ENCODE peak calls at places on chromosome 14, in seven cellular contexts. X is mucosa of descending colon, Z is lower leg skin, I is AG04450, P is heart right ventricle, S is GM20000, G is adrenal gland. F is an unnamed sample.

GRCh38 chr14:92663049-92663448 is 85.4 kb downstream of the LGMN start:
- DNase-seq in X (no peak), Z (no peak), I (no peak), P (no peak), S (no peak), G (no peak), F (no peak)

GRCh38 chr14:53016491-53016890 is 65.6 kb upstream of the FERMT2 start:
- DNase-seq in X (no peak), Z (no peak), I (no peak), P (no peak), S (no peak), G (no peak), F (no peak)

GRCh38 chr14:88016768-88017167 is 11.8 kb downstream of the GPR65 start:
- DNase-seq in X (no peak), Z (no peak), I (no peak), P (no peak), S (no peak), G (no peak), F (no peak)

GRCh38 chr14:21703357-21704339 is 30.0 kb upstream of the OR4E1 start:
- DNase-seq in X (no peak), Z (no peak), I (no peak), P (no peak), S (no peak), G (no peak), F (no peak)

GRCh38 chr14:32397871-32398640 is 69.0 kb downstream of the AKAP6 start:
- DNase-seq in X (no peak), Z (no peak), I (no peak), P (no peak), S (no peak), G (no peak), F (no peak)

GRCh38 chr14:22497671-22498093 is 91.3 kb downstream of the DAD1 start:
- DNase-seq in X (no peak), Z (no peak), I (no peak), P (no peak), S (no peak), G (no peak), F (no peak)

GRCh38 chr14:100769035-100769939 is 42.6 kb downstream of the DLK1 start:
- DNase-seq in X (no peak), Z (peak), I (no peak), P (no peak), S (no peak), G (no peak), F (no peak)

GRCh38 chr14:100688598-100689499 is 37.8 kb upstream of the DLK1 start:
- DNase-seq in X (no peak), Z (no peak), I (peak), P (no peak), S (no peak), G (no peak), F (no peak)

GRCh38 chr14:32940066-32940651 is 1.5 kb downstream of the NPAS3 start:
- DNase-seq in X (peak), Z (no peak), I (no peak), P (no peak), S (no peak), G (peak), F (peak)

GRCh38 chr14:85535916-85536834 is 6.2 kb downstream of the FLRT2 start:
- DNase-seq in X (peak), Z (no peak), I (no peak), P (no peak), S (no peak), G (peak), F (no peak)

GRCh38 chr14:59354666-59355065 is 110.5 kb downstream of the GPR135 start:
- DNase-seq in X (no peak), Z (no peak), I (peak), P (no peak), S (no peak), G (no peak), F (no peak)

GRCh38 chr14:91348861-91349465 is 68.7 kb downstream of the CCDC88C start:
- DNase-seq in X (no peak), Z (no peak), I (no peak), P (no peak), S (no peak), G (no peak), F (no peak)

GRCh38 chr14:91173867-91174266 is 60.0 kb downstream of the DGLUCY start:
- DNase-seq in X (no peak), Z (no peak), I (no peak), P (no peak), S (no peak), G (no peak), F (no peak)

GRCh38 chr14:95527392-95528002 is 7.4 kb upstream of the GLRX5 start:
- DNase-seq in X (peak), Z (peak), I (no peak), P (no peak), S (peak), G (peak), F (peak)

GRCh38 chr14:21686468-21686867 is 12.8 kb upstream of the OR4E1 start:
- DNase-seq in X (no peak), Z (no peak), I (no peak), P (no peak), S (no peak), G (no peak), F (no peak)

GRCh38 chr14:103748539-103748867 is 32.9 kb downstream of the ZFYVE21 start:
- DNase-seq in X (no peak), Z (no peak), I (no peak), P (no peak), S (no peak), G (no peak), F (no peak)

GRCh38 chr14:75993567-75994041 is 8.0 kb downstream of the IFT43 start:
- DNase-seq in X (no peak), Z (no peak), I (no peak), P (no peak), S (no peak), G (no peak), F (no peak)

GRCh38 chr14:54683882-54684794 is 117.2 kb downstream of the SAMD4A start:
- DNase-seq in X (peak), Z (peak), I (peak), P (peak), S (no peak), G (no peak), F (no peak)

GRCh38 chr14:69493038-69493437 is 8.5 kb downstream of the PLEKHD1 start:
- DNase-seq in X (no peak), Z (no peak), I (no peak), P (no peak), S (peak), G (no peak), F (no peak)

GRCh38 chr14:53278602-53279506 is 125.7 kb upstream of the DDHD1 start:
- DNase-seq in X (no peak), Z (no peak), I (peak), P (no peak), S (no peak), G (no peak), F (no peak)

GRCh38 chr14:68548194-68549056 is 244.4 kb downstream of the ZFP36L1 start:
- DNase-seq in X (peak), Z (peak), I (peak), P (peak), S (no peak), G (peak), F (no peak)

GRCh38 chr14:33932526-33933292 is 18.2 kb downstream of the EGLN3 start:
- DNase-seq in X (no peak), Z (no peak), I (no peak), P (no peak), S (no peak), G (no peak), F (no peak)

GRCh38 chr14:41925409-41925808 is 318.7 kb downstream of the LRFN5 start:
- DNase-seq in X (no peak), Z (no peak), I (no peak), P (no peak), S (no peak), G (no peak), F (no peak)

GRCh38 chr14:20630340-20631022 is 11.0 kb downstream of the OR6S1 start:
- DNase-seq in X (peak), Z (no peak), I (no peak), P (no peak), S (peak), G (no peak), F (peak)

GRCh38 chr14:87813691-87814090 is 179.3 kb downstream of the GALC start:
- DNase-seq in X (no peak), Z (no peak), I (no peak), P (no peak), S (no peak), G (no peak), F (no peak)

GRCh38 chr14:47872588-47872987 is 197.2 kb upstream of the MDGA2 start:
- DNase-seq in X (no peak), Z (no peak), I (no peak), P (no peak), S (no peak), G (no peak), F (no peak)

GRCh38 chr14:71855399-71856036 is 76.7 kb upstream of the RGS6 start:
- DNase-seq in X (peak), Z (peak), I (peak), P (peak), S (peak), G (peak), F (peak)
- TF ChIP-seq CTCF in X (no peak), Z (no peak), I (peak), P (peak), S (peak), G (peak), F (peak)

DNA sequence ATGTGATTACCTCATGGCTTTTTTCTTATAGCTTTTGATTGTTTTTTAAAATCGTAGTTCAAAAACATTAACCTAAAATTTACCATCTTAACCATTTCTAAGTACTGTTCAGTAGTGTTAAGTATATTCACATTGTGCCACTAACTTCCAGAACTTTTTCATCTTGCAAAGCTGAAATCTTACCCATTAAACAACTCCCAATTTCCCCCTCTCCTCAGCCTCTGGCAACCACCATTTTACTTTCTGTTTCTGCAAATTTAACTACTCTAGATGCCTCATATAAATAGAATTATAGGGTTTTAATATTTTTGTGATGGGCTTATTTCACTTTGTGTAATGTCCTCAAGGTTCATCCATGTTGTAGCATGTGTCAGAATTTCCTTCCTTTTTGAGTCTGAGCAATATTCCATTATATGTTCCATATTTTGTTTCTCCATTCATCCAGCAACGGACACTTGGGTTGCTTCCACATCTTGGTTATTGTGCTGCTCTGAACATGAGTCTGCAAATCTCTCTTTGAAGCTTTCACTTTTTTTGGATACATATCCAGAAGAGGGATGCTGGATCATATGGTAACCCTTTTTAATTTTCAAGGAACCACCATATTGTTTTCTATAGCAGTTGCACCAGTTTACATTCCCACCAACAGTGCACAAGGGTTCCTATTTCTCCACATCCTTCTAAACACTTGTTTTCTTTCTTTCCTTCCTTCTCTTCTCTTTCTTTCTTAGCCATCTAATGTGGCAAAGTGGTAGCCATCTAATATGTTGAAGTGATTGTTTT is 5.0 kb downstream of the HIF1A start:
- DNase-seq in X (no peak), Z (no peak), I (no peak), P (no peak), S (no peak), G (no peak), F (no peak)
- TF ChIP-seq CTCF in X (no peak), Z (no peak), I (no peak), P (no peak), S (no peak), G (no peak), F (no peak)

GRCh38 chr14:56117765-56118610 is at the start of gene PELI2:
- DNase-seq in X (peak), Z (peak), I (peak), P (peak), S (peak), G (peak), F (peak)
- TF ChIP-seq CTCF in X (no peak), Z (no peak), I (no peak), P (no peak), S (no peak), G (no peak), F (peak)

DNA sequence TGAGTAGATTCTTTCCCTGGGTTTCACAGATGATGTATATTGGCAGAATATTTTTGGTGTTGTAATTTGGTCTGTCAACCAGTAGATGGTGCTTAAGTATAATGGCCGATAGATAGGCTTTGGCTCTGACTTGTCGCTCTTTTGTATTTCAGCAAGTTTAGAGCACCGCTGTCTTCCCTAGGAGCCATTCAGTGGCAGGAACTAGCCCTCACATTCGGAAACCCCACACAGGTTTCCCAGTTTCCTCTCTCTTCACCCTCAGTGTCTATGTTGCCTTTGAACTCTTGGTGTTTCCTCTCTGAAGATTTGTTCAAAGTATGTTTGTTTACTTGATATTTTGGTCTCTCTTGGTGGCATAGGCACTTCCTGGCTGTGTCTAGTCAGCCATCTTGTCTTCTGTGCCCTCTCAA is 102.2 kb downstream of the GPHN start:
- DNase-seq in X (no peak), Z (no peak), I (no peak), P (no peak), S (no peak), G (no peak), F (no peak)
- TF ChIP-seq CTCF in X (no peak), Z (no peak), I (peak), P (no peak), S (no peak), G (no peak), F (peak)

GRCh38 chr14:45810152-45810872 is 557.3 kb upstream of the MIS18BP1 start:
- DNase-seq in X (peak), Z (no peak), I (no peak), P (no peak), S (peak), G (no peak), F (peak)
- TF ChIP-seq CTCF in X (peak), Z (no peak), I (no peak), P (no peak), S (no peak), G (no peak), F (no peak)

DNA sequence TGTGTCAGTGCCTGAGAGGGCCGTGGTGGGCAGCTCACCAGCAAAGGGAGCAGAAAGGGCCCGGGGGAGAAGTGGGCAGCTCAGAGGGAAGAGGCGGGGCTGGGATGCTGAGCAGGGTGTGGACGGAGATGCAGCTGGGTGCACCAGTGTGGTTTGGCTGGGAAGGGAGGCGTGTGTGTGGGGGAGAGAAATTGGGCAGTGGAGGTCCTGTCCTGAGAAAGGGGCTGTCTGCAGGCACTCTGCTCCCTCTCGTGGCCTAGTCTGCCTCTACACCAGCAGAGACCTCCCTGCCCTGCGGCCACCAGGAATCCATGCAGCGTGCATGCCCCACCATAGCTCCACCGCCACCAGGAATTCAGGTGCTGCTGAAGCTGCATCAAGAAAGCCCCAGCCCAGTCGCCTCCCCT is 6.4 kb downstream of the TMEM121 start:
- DNase-seq in X (no peak), Z (no peak), I (no peak), P (peak), S (peak), G (no peak), F (peak)
- TF ChIP-seq CTCF in X (no peak), Z (no peak), I (peak), P (peak), S (peak), G (peak), F (no peak)

DNA sequence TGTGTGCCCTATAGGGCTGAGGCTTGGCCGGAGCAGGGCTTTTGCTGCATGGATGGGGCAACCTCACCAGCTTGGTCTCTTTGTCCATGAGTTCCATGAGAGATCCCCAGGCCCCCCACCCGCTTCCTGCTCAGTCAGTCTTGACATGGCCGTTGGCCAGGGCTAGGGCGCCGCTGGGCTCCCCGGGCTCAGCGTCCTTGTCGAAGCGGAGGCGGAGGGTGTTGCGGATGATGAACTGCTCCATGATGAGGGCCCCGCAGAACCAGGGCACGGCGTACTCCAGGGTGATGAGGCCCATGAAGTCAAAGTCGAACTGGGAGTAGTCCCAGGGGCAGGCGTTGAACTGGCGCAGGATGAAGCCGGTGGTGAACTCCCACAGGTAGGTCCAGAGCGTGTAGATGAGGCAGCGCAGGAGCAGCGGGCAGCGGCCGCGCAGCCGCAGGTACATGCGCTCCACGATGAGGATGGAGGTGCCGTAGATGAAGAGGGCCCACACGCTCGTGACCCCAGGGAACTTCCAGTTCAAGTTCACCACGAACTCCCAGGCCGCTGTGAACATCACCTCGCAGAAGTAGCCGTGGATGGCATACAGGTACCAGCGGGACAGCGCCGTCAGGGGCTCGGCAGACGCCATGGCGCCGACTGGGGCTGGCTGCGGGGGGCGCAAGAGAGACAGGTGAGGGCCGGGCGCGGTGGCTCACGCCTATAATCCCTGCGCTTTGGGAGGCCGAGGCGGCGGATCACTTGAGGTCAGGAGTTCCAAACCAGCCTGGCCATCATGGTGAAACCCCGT is 15.0 kb downstream of the TMEM229B start:
- DNase-seq in X (no peak), Z (no peak), I (no peak), P (no peak), S (no peak), G (no peak), F (no peak)
- TF ChIP-seq CTCF in X (no peak), Z (no peak), I (no peak), P (no peak), S (no peak), G (no peak), F (no peak)

GRCh38 chr14:79062226-79062625 is 892.1 kb downstream of the NRXN3 start:
- DNase-seq in X (no peak), Z (no peak), I (no peak), P (no peak), S (no peak), G (no peak), F (no peak)
- TF ChIP-seq CTCF in X (no peak), Z (no peak), I (no peak), P (no peak), S (no peak), G (no peak), F (no peak)

DNA sequence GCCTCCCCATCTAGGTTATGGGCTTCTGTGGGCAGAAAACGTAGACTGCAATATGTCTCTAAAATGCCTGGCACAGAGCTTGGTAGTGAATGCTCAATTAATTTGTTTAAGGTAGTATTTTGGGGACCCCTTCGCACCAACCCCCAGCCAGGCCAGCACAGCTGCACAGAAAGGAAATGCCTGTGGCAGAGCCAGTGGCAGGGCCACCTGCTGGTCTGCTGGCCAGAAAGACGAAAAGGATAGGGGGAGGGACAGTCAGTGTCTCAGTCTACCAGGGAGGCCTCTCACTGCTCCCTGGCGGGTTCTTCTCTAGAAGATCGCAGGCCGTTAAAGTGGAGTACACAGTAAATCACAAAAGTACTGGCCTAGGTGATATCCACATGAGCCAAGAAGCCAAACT is 3.5 kb downstream of the RAB15 start:
- DNase-seq in X (no peak), Z (no peak), I (no peak), P (no peak), S (no peak), G (no peak), F (no peak)
- TF ChIP-seq CTCF in X (no peak), Z (no peak), I (no peak), P (no peak), S (no peak), G (no peak), F (no peak)